ENCODE peak calls at places on chromosome 16, in ten cellular contexts. N, E, Z, Y, Q, J, V, O, T and F are unnamed samples.

GRCh38 chr16:30555848-30556473 is 2.2 kb downstream of the ZNF764 start:
- DNase-seq in N (no peak), E (no peak), Z (no peak), Y (peak), Q (no peak), J (peak), V (no peak), O (no peak), T (peak), F (no peak)

GRCh38 chr16:21611546-21612384 is 12.4 kb downstream of the METTL9 start:
- DNase-seq in N (no peak), E (peak), Z (no peak), Y (no peak), Q (no peak), J (no peak), V (no peak), O (no peak), T (no peak), F (peak)

GRCh38 chr16:20851601-20852000 is 45.3 kb downstream of the REXO5 start:
- DNase-seq in N (peak), E (no peak), Z (peak), Y (no peak), Q (no peak), J (no peak), V (peak), O (peak), T (peak), F (peak)

GRCh38 chr16:78428193-78428592 is 328.7 kb downstream of the WWOX start:
- DNase-seq in N (no peak), E (no peak), Z (no peak), Y (no peak), Q (no peak), J (no peak), V (no peak), O (no peak), T (no peak), F (no peak)

GRCh38 chr16:19524866-19525723 is 1.4 kb downstream of the CCP110 start:
- DNase-seq in N (no peak), E (peak), Z (no peak), Y (no peak), Q (peak), J (no peak), V (no peak), O (no peak), T (no peak), F (no peak)

GRCh38 chr16:35185366-35186044 is 1726.1 kb downstream of the TP53TG3F start:
- DNase-seq in N (no peak), E (no peak), Z (no peak), Y (no peak), Q (no peak), J (no peak), V (no peak), O (no peak), T (no peak), F (no peak)

GRCh38 chr16:48318630-48319029 is 66.6 kb downstream of the SIAH1 start:
- DNase-seq in N (no peak), E (no peak), Z (peak), Y (no peak), Q (peak), J (no peak), V (no peak), O (peak), T (no peak), F (peak)

GRCh38 chr16:30350134-30350871 is 4.8 kb downstream of the CD2BP2 start:
- DNase-seq in N (no peak), E (no peak), Z (no peak), Y (no peak), Q (peak), J (no peak), V (no peak), O (no peak), T (no peak), F (no peak)

GRCh38 chr16:65061935-65062334 is 59.9 kb downstream of the CDH11 start:
- DNase-seq in N (no peak), E (no peak), Z (no peak), Y (no peak), Q (no peak), J (no peak), V (no peak), O (no peak), T (no peak), F (peak)

GRCh38 chr16:17590711-17591654 is 120.2 kb upstream of the XYLT1 start:
- DNase-seq in N (no peak), E (no peak), Z (no peak), Y (no peak), Q (no peak), J (no peak), V (no peak), O (no peak), T (no peak), F (no peak)

GRCh38 chr16:49958474-49958873 is 66.6 kb upstream of the CNEP1R1 start:
- DNase-seq in N (no peak), E (no peak), Z (no peak), Y (no peak), Q (no peak), J (no peak), V (no peak), O (no peak), T (no peak), F (no peak)

GRCh38 chr16:74030000-74030399 is 266.6 kb upstream of the PSMD7 start:
- DNase-seq in N (no peak), E (no peak), Z (no peak), Y (no peak), Q (no peak), J (no peak), V (no peak), O (no peak), T (no peak), F (no peak)

GRCh38 chr16:54176376-54176901 is 110.1 kb downstream of the IRX3 start:
- DNase-seq in N (no peak), E (peak), Z (peak), Y (no peak), Q (no peak), J (no peak), V (no peak), O (no peak), T (no peak), F (peak)

GRCh38 chr16:81549547-81550411 is 105.2 kb downstream of the CMIP start:
- DNase-seq in N (no peak), E (no peak), Z (no peak), Y (no peak), Q (no peak), J (no peak), V (no peak), O (no peak), T (no peak), F (no peak)

GRCh38 chr16:70730944-70731343 is 45.1 kb upstream of the MTSS2 start:
- DNase-seq in N (no peak), E (no peak), Z (no peak), Y (no peak), Q (no peak), J (no peak), V (no peak), O (no peak), T (peak), F (no peak)

GRCh38 chr16:53417011-53417410 is 17.3 kb upstream of the RBL2 start:
- DNase-seq in N (no peak), E (no peak), Z (peak), Y (no peak), Q (no peak), J (no peak), V (no peak), O (no peak), T (no peak), F (no peak)

GRCh38 chr16:48158296-48158695 is 2.5 kb upstream of the ABCC12 start:
- DNase-seq in N (peak), E (no peak), Z (peak), Y (no peak), Q (peak), J (no peak), V (no peak), O (no peak), T (no peak), F (peak)

GRCh38 chr16:8878523-8878911 is 3.6 kb upstream of the LITAFD start:
- DNase-seq in N (peak), E (no peak), Z (peak), Y (no peak), Q (no peak), J (no peak), V (peak), O (no peak), T (peak), F (peak)

GRCh38 chr16:71792176-71792575 is 16.5 kb downstream of the AP1G1 start:
- DNase-seq in N (no peak), E (no peak), Z (no peak), Y (no peak), Q (no peak), J (no peak), V (no peak), O (no peak), T (no peak), F (peak)

DNA sequence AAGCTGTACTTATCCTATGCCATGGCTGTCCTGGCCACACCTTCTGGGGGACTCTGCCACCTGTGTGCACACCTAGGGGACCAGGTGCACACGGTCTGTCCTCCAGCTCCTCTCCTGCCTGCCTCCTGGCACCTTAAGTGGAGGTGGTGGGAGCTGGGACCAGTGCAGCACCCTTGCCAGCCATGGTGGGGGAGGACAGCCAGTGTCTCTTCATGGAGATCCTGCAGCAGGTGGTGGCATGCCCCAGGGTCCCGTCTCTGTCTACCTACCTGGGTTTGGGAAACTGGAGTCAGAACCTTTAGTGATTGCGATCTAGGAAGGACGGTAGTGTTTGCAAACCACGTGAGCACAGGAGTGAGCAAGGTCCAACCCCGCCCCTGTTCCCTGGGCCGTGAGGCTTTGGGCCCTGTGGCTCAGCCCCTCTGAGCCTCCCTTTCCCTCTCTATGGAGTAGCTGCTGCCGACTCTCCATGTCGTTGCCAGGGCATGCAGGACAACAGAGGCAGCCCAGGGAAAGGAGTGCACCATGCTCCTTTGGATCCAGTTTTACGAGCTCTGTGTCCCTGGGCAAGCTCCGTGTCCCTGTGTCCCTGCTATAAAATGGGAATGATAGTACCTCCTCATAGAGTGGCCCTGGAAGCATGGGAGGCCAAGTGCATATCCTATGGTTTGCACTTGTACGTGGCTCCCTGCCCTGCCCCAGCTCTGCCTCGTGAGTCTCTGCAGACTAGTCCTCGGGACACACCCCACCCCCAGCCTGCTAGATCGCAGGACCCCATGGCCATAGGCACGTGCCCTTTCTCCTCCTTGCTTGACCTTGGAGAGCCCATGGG is 7.1 kb downstream of the ADGRG1 start:
- DNase-seq in N (no peak), E (no peak), Z (no peak), Y (no peak), Q (no peak), J (no peak), V (no peak), O (peak), T (no peak), F (no peak)
- TF ChIP-seq CTCF in N (no peak), E (no peak), Z (no peak), Y (no peak), Q (no peak), J (no peak), V (no peak), O (no peak), T (no peak), F (no peak)

GRCh38 chr16:28210264-28210663 is 1.5 kb downstream of the XPO6 start:
- DNase-seq in N (no peak), E (no peak), Z (no peak), Y (no peak), Q (no peak), J (no peak), V (no peak), O (no peak), T (no peak), F (no peak)

GRCh38 chr16:28210979-28211505 is 723 bp downstream of the XPO6 start:
- DNase-seq in N (no peak), E (peak), Z (peak), Y (peak), Q (peak), J (peak), V (peak), O (peak), T (peak), F (peak)

GRCh38 chr16:28211758-28212531 is at the start of gene XPO6:
- DNase-seq in N (peak), E (peak), Z (peak), Y (peak), Q (peak), J (peak), V (peak), O (peak), T (peak), F (peak)

GRCh38 chr16:28213396-28213795 is 1.6 kb upstream of the XPO6 start:
- DNase-seq in N (no peak), E (no peak), Z (no peak), Y (no peak), Q (no peak), J (no peak), V (no peak), O (no peak), T (no peak), F (no peak)

GRCh38 chr16:28212532-28212873 is 738 bp upstream of the XPO6 start:
- DNase-seq in N (no peak), E (no peak), Z (peak), Y (no peak), Q (no peak), J (no peak), V (no peak), O (no peak), T (no peak), F (peak)
- H3K4me3 ChIP-seq in N (peak), E (peak), Z (peak), Y (peak), Q (peak), J (peak), V (peak), O (peak), T (peak), F (peak)

GRCh38 chr16:66649636-66650205 is 45.2 kb downstream of the CMTM3 start:
- DNase-seq in N (no peak), E (no peak), Z (no peak), Y (no peak), Q (no peak), J (no peak), V (no peak), O (no peak), T (no peak), F (no peak)
- TF ChIP-seq CTCF in N (no peak), E (no peak), Z (no peak), Y (no peak), Q (no peak), J (no peak), V (no peak), O (no peak), T (no peak), F (no peak)

DNA sequence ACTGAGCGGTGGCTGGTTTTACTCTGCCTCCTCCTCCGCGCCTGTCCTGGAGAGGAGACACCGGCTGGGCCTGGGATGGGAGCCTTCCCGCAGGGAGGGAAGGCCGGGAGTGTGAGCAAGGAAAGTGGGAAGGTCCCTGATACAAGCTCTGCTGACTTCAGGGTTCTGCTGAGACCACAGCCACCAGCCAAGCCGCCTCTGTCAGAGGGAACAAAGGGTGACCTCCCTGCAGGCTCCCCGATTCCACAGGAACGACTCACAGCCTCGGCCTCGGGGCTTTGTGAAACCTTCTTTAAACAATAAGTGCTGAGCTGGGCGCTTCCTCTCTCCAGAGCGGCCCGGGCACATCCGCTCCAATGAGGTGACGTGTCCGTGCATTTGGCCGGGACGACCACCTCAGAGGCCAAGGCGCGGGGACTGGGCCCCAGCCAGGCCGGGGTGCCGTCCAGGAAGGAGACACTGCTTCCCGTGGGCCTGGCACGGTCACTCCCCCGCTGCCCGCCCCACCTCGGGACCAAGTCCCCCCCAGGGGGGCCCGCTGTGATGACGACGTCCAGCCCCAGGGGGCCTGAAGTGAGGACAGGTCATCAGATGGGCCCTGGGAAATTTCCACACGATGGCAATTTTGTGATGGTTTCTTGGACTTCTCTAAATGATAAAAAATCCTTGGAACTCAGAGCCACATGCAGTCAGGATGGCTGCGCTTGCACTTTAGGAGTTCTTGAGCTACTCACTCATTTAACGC is 11.8 kb upstream of the CIBAR2 start:
- DNase-seq in N (peak), E (peak), Z (peak), Y (peak), Q (no peak), J (no peak), V (no peak), O (peak), T (peak), F (peak)
- H3K4me3 ChIP-seq in N (peak), E (no peak), Z (peak), Y (no peak), Q (no peak), J (no peak), V (no peak), O (no peak), T (peak), F (peak)

GRCh38 chr16:57606847-57607501 is 21.5 kb upstream of the ADGRG1 start:
- DNase-seq in N (no peak), E (no peak), Z (no peak), Y (peak), Q (no peak), J (peak), V (no peak), O (no peak), T (no peak), F (no peak)
- TF ChIP-seq CTCF in N (no peak), E (no peak), Z (no peak), Y (no peak), Q (no peak), J (no peak), V (no peak), O (no peak), T (no peak), F (no peak)

GRCh38 chr16:25031132-25031440 is 15.9 kb upstream of the ARHGAP17 start:
- DNase-seq in N (no peak), E (no peak), Z (no peak), Y (no peak), Q (no peak), J (no peak), V (no peak), O (no peak), T (no peak), F (no peak)

GRCh38 chr16:25031441-25032307 is 16.5 kb upstream of the ARHGAP17 start:
- DNase-seq in N (peak), E (peak), Z (peak), Y (peak), Q (peak), J (peak), V (peak), O (peak), T (peak), F (peak)

GRCh38 chr16:25027781-25028180 is 12.6 kb upstream of the ARHGAP17 start:
- DNase-seq in N (no peak), E (no peak), Z (no peak), Y (no peak), Q (no peak), J (no peak), V (no peak), O (no peak), T (no peak), F (no peak)

GRCh38 chr16:25033852-25034251 is 18.7 kb upstream of the ARHGAP17 start:
- DNase-seq in N (no peak), E (no peak), Z (peak), Y (no peak), Q (no peak), J (no peak), V (no peak), O (no peak), T (no peak), F (peak)

DNA sequence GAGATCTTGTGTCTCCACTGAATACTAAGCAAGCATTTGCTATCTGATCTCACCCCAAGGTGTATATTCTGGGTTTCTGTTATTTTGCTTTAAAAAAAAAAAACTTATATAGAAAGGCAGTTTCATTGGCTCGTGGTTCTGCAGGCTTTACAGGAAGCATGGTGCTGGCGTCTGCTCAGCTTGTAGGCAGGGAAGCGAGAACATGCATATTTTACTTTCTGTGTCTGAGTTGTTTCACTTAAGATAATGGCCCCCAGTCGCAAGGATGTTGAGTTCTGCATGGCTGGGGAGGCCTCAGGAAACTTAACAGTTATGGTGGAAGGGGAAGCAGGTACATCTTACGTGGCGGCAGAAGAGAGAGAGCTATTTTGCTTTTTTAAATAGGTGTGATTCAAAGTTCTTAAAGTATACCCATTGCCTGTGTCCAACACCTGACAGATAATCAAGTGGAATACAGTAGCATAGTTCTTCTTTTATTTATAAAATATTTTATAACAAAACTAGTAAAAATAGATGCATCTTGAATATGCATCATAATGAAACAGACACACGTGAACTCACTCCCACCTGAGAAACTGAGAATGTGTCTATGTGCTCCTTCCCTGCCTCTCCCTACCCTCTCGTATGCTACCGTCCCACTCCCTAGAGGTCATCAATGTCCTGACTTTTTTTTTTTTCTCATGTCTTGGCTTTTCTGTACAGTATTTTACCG is 15.4 kb upstream of the ARHGAP17 start:
- DNase-seq in N (no peak), E (no peak), Z (no peak), Y (no peak), Q (peak), J (no peak), V (no peak), O (no peak), T (no peak), F (no peak)
- H3K4me3 ChIP-seq in N (no peak), E (peak), Z (no peak), Y (peak), Q (peak), J (peak), V (no peak), O (peak), T (peak), F (no peak)

GRCh38 chr16:10942352-10943297 is at the start of gene DEXI:
- DNase-seq in N (peak), E (peak), Z (peak), Y (peak), Q (peak), J (peak), V (peak), O (peak), T (peak), F (peak)
- TF ChIP-seq CTCF in N (no peak), E (peak), Z (no peak), Y (peak), Q (no peak), J (no peak), V (peak), O (peak), T (peak), F (no peak)

DNA sequence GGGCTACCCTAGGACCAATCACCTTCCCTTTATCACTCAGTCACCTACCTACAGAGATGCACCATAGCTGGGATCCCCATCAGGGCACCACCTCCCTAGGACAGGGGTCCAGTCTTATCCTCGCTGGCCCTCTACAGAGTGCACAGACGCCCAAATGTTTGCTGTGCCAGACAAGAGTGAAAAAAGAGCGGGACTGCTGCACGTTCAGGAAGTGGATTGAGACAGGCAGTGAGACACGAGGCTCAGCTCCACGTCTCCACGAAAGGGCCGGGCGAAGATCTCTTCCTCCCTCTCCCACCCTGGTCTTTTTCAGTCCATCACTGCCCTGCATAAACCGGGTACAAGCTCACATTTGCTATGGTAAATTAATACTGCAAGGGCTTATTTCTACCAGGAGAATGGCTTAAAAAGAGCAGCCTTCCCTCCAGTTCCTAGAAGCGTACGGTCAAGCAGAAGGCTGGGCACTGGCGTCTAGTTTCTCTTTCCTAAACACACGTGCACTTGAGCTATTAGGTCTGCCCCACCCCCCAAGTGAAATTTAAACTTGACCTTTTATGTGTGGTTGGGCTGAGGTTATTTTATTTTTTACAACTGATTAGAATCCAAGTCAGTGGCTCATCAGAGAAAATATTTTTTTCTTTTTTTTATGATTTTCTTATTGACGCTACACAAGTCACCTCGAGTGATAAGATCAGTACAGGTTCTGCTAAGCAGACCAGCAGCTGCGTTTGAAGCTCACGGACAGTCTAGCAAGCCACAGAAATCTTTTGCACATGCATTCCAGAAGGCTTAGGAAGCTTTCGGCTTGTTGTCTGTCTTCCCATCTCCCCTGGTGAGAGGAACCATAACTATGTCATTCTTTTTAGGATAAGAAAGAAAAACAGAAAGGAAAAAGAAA is 95.3 kb downstream of the ZFHX3 start:
- DNase-seq in N (peak), E (no peak), Z (peak), Y (no peak), Q (no peak), J (no peak), V (no peak), O (no peak), T (no peak), F (peak)
- H3K4me3 ChIP-seq in N (no peak), E (no peak), Z (no peak), Y (no peak), Q (no peak), J (no peak), V (no peak), O (no peak), T (peak), F (no peak)